ENCODE peak calls at places on chromosomes 3 and 15, in six cellular contexts. X is SJSA1, H is astrocyte, A is tibial artery, D is caudate nucleus, F is lower lobe of right lung. P is an unnamed sample.

GRCh38 chr15:77096131-77096530 is 25.2 kb upstream of the TSPAN3 start:
- DNase-seq in D (no peak), H (no peak), F (no peak), X (no peak), A (no peak), P (no peak)

GRCh38 chr3:46921871-46922271 is 44.4 kb downstream of the PTH1R start:
- DNase-seq in X (no peak), D (no peak), F (peak; percentile 19), A (peak; percentile 7), H (no peak), P (peak; percentile 32)

GRCh38 chr3:56700136-56700535 is 17.1 kb upstream of the TASOR start:
- DNase-seq in H (no peak), D (no peak), F (no peak), X (no peak), A (no peak), P (no peak)

GRCh38 chr15:63407612-63408011 is 26.0 kb upstream of the CA12 start:
- DNase-seq in A (no peak), F (no peak), X (no peak), D (no peak), H (no peak), P (no peak)

GRCh38 chr15:80019168-80019745 is 40.2 kb upstream of the ZFAND6 start:
- DNase-seq in H (no peak), X (no peak), F (no peak), A (no peak), D (no peak), P (no peak)

GRCh38 chr15:87294854-87295253 is 961.7 kb downstream of the NTRK3 start:
- DNase-seq in H (no peak), X (no peak), F (no peak), A (no peak), D (no peak), P (no peak)

GRCh38 chr3:84510007-84510406 is 448.8 kb upstream of the CADM2 start:
- DNase-seq in A (no peak), D (no peak), H (no peak), F (no peak), X (no peak), P (no peak)

GRCh38 chr3:157082305-157082981 is 77.5 kb downstream of the CCNL1 start:
- DNase-seq in A (no peak), H (peak; percentile 85), D (no peak), X (peak; percentile 29), F (no peak), P (no peak)

GRCh38 chr15:81276967-81277366 is 47.0 kb downstream of the STARD5 start:
- DNase-seq in F (no peak), A (no peak), H (no peak), X (no peak), D (no peak), P (no peak)

GRCh38 chr15:81275711-81276417 is 48.1 kb downstream of the STARD5 start:
- DNase-seq in H (no peak), A (no peak), F (no peak), D (no peak), X (no peak), P (no peak)

GRCh38 chr15:81279621-81280051 is 44.3 kb downstream of the STARD5 start:
- DNase-seq in A (no peak), H (no peak), D (no peak), X (peak; percentile 61), F (no peak), P (no peak)

GRCh38 chr15:81278306-81279029 is 45.5 kb downstream of the STARD5 start:
- DNase-seq in H (no peak), D (no peak), A (no peak), F (no peak), X (no peak), P (no peak)

GRCh38 chr15:81277851-81278250 is 46.1 kb downstream of the STARD5 start:
- DNase-seq in F (no peak), A (no peak), H (no peak), X (no peak), D (no peak), P (no peak)
- H3K27ac ChIP-seq in F (no peak overlapping the region), A (no peak overlapping the region), H (no peak overlapping the region), X (no peak overlapping the region), D (no peak overlapping the region), P (no peak overlapping the region)

GRCh38 chr15:48077785-48078184 is 43.0 kb upstream of the SLC24A5 start:
- DNase-seq in A (no peak), F (no peak), H (no peak), D (no peak), X (no peak), P (no peak)
- H3K27ac ChIP-seq in A (no peak overlapping the region), F (no peak overlapping the region), H (no peak overlapping the region), D (no peak overlapping the region), X (no peak overlapping the region), P (no peak overlapping the region)

GRCh38 chr3:45132568-45133211 is 13.5 kb downstream of the CDCP1 start:
- DNase-seq in D (no peak), X (no peak), H (peak; percentile 47), F (no peak), A (no peak), P (no peak)

GRCh38 chr3:45134758-45135521 is 11.2 kb downstream of the CDCP1 start:
- DNase-seq in D (no peak), A (no peak), F (no peak), X (no peak), H (peak; percentile 71), P (no peak)

GRCh38 chr3:45137656-45138181 is 8.5 kb downstream of the CDCP1 start:
- DNase-seq in D (no peak), X (no peak), H (no peak), F (no peak), A (no peak), P (no peak)

GRCh38 chr3:45139372-45139894 is 6.7 kb downstream of the CDCP1 start:
- DNase-seq in A (peak; percentile 25), H (no peak), X (no peak), F (no peak), D (no peak), P (no peak)

DNA sequence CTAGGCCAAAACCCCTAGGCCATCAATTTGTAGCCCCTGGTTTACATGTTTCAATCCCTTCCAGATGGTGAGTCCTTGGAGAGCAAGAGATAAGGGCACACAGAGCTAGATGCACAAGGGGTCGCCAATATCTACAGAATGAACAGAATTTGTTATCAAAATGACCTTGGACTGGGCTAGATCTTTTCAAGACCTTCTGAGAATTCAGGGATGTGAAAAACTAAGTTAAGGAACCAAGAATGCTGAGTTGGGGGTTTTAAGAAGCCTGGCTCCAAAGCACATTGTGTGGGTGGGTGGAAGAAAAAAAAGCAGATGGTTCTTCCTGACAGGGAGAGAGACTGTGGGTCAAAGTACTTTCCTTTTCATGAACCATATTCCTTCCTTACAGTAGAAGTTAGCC is 10.2 kb downstream of the CDCP1 start:
- DNase-seq in H (no peak), X (no peak), F (no peak), D (no peak), A (no peak), P (no peak)
- H3K27ac ChIP-seq in H (no peak overlapping the region), X (no peak overlapping the region), F (no peak overlapping the region), D (no peak overlapping the region), A (no peak overlapping the region), P (no peak overlapping the region)

GRCh38 chr3:195458188-195458800 is 15.5 kb upstream of the ACAP2 start:
- DNase-seq in D (no peak), H (no peak), F (no peak), A (no peak), X (no peak), P (no peak)
- H3K27ac ChIP-seq in D (no peak overlapping the region), H (no peak overlapping the region), F (peak overlapping the region; percentile 6), A (no peak overlapping the region), X (no peak overlapping the region), P (no peak overlapping the region)

GRCh38 chr3:159186581-159186980 is 384.7 kb downstream of the MFSD1 start:
- DNase-seq in H (no peak), A (no peak), F (no peak), X (no peak), D (no peak), P (no peak)

GRCh38 chr3:159191454-159191853 is 389.6 kb downstream of the MFSD1 start:
- DNase-seq in F (no peak), D (no peak), X (no peak), A (no peak), H (peak; percentile 96), P (no peak)

GRCh38 chr3:159187706-159188105 is 385.9 kb downstream of the MFSD1 start:
- DNase-seq in F (no peak), A (no peak), X (no peak), H (no peak), D (no peak), P (no peak)

GRCh38 chr3:159187232-159187631 is 385.4 kb downstream of the MFSD1 start:
- DNase-seq in D (no peak), F (no peak), A (no peak), X (no peak), H (no peak), P (no peak)

DNA sequence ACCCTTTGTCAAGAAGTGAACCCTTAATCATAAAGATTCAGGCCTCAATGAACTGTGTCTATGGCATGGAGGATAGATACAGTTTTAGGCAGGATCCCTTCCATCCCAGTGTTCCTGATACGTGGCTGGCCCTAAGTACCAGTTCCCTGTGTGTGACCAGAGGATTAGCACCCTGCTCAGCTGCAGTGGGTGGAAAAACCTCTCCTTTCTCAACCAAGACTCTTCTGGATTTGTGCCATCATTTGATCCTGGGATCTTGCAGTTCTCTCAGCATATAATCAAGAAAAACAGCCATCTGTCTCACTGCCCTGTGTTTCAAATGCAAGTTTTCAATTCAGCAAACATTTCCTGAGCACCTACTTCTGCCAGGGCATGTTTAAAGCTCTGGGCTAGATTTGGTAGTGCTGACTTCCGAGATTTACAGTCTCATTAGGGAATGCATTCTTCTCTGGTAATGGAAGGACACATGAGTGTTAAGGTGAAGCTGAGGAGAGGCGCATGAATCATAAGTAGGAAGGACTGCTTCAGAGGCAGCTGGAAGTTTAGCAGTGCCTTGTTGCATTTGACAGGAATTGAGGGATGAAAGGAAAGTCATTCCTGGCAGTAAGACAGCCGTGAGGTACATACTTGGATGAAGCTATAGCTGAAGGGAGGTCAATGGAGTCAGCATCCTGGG is 388.3 kb downstream of the MFSD1 start:
- DNase-seq in F (no peak), D (no peak), A (no peak), H (peak; percentile 93), X (no peak), P (no peak)
- H3K27ac ChIP-seq in F (no peak overlapping the region), D (no peak overlapping the region), A (no peak overlapping the region), H (no peak overlapping the region), X (no peak overlapping the region), P (no peak overlapping the region)

DNA sequence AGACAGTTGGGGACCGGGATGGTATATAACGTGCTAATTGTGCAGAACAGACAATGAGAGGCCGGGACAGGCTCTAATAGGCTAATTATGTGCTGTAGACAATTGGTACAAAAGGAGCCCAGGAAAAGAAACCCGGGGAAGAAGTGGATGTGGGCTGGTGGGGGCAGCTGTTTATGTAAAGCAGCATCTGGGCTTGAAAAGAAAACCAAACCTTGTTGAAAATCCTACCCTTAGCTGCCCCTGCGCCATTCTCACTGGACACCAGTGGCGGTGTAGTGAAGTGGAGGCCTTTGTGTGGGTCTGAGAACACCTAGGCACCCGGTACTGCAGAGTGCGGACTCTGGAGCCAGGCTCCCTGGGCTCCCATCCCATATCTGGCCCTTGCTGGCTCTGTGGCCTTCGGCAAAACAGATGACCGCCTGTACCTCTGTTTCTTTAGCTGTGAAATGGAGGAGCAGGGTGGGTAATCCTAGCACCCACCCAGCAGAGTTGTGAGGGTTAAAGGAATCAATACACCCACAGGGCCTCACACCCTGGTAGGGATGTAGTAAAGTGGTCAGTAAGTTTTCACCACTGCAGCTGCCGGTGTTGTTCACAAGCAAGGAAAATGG is 51.5 kb downstream of the CMTM6 start:
- DNase-seq in X (no peak), A (no peak), F (no peak), H (no peak), D (no peak), P (no peak)
- H3K27ac ChIP-seq in X (no peak overlapping the region), A (no peak overlapping the region), F (no peak overlapping the region), H (no peak overlapping the region), D (no peak overlapping the region), P (no peak overlapping the region)